ENCODE peak calls at places on chromosomes 3 and 15, in seven cellular contexts. S is neural progenitor cell; M is activated CD8-positive, alpha-beta T cell treated with anti-CD3 and anti-CD28 coated beads for 36 hours; P is suprapubic skin; Y is B cell; Z is tibial artery; J is A549. K is an unnamed sample.
A peak's percentile ranks its signal among the peaks of the same experiment; 100 is the strongest.

GRCh38 chr3:72907851-72908620 is 20.2 kb downstream of the GXYLT2 start:
- DNase-seq in P (peak; percentile 66), Y (no peak), J (peak; percentile 18), M (no peak), Z (peak; percentile 80), S (no peak), K (no peak)

GRCh38 chr3:38139191-38139590 is 730 bp downstream of the MYD88 start:
- DNase-seq in J (no peak), S (no peak), M (no peak), P (no peak), Y (no peak), Z (no peak), K (no peak)

GRCh38 chr15:70470556-70471191 is 292.7 kb downstream of the UACA start:
- DNase-seq in Y (no peak), Z (no peak), M (no peak), P (no peak), J (no peak), S (no peak), K (no peak)

GRCh38 chr3:42501321-42501680 is 1.1 kb upstream of the VIPR1 start:
- DNase-seq in S (peak; percentile 64), Y (no peak), Z (no peak), P (peak; percentile 67), J (no peak), M (peak; percentile 26), K (no peak)

GRCh38 chr15:73838795-73839565 is 34.4 kb upstream of the TBC1D21 start:
- DNase-seq in Z (peak; percentile 38), J (no peak), Y (no peak), S (no peak), P (peak; percentile 56), M (no peak), K (no peak)

GRCh38 chr3:148203263-148204010 is 494.3 kb upstream of the AGTR1 start:
- DNase-seq in Z (no peak), Y (no peak), P (no peak), S (peak; percentile 4), M (no peak), J (no peak), K (no peak)

GRCh38 chr15:75620043-75620775 is 5.3 kb downstream of the SNUPN start:
- DNase-seq in S (no peak), Z (peak; percentile 61), Y (no peak), P (peak; percentile 73), J (no peak), M (no peak), K (no peak)

GRCh38 chr3:165549665-165550064 is 287.6 kb downstream of the BCHE start:
- DNase-seq in J (no peak), M (no peak), S (peak; percentile 4), Z (no peak), Y (no peak), P (no peak), K (no peak)

GRCh38 chr3:43401171-43401570 is 114.8 kb downstream of the SNRK start:
- DNase-seq in Y (no peak), J (no peak), P (no peak), Z (no peak), M (no peak), S (no peak), K (no peak)

GRCh38 chr3:129424185-129424841 is 4.1 kb downstream of the EFCAB12 start:
- DNase-seq in J (peak; percentile 71), Z (no peak), Y (no peak), P (no peak), S (no peak), M (no peak), K (no peak)

GRCh38 chr3:15384510-15385237 is 42.7 kb downstream of the METTL6 start:
- DNase-seq in Y (peak; percentile 26), M (no peak), P (no peak), S (no peak), J (no peak), Z (no peak), K (peak; percentile 64)

GRCh38 chr3:104101736-104102135 is 1265.0 kb upstream of the ALCAM start:
- DNase-seq in P (no peak), Z (no peak), M (no peak), S (no peak), Y (no peak), J (no peak), K (no peak)

GRCh38 chr15:80107204-80107603 is 45.6 kb upstream of the FAH start:
- DNase-seq in Z (no peak), P (no peak), S (no peak), J (no peak), Y (no peak), M (no peak), K (no peak)

GRCh38 chr15:25860885-25861866 is 2.0 kb downstream of the ATP10A start:
- DNase-seq in S (no peak), Y (no peak), M (peak; percentile 64), P (no peak), J (no peak), Z (no peak), K (no peak)

GRCh38 chr3:196694202-196694638 is 17.8 kb downstream of the CEP19 start:
- DNase-seq in Y (peak; percentile 60), Z (no peak), M (peak; percentile 39), S (no peak), P (no peak), J (peak; percentile 22), K (peak; percentile 45)

GRCh38 chr15:40093224-40093842 is 15.3 kb downstream of the BMF start:
- DNase-seq in M (no peak), Z (no peak), P (no peak), J (no peak), S (no peak), Y (peak; percentile 63), K (no peak)

GRCh38 chr3:129558772-129559564 is 16.0 kb downstream of the H1-8 start:
- DNase-seq in Z (no peak), Y (no peak), J (peak; percentile 61), P (no peak), M (no peak), S (no peak), K (no peak)

GRCh38 chr3:97823081-97823480 is 1.3 kb downstream of the CRYBG3 start:
- DNase-seq in Z (no peak), S (no peak), J (no peak), P (no peak), Y (no peak), M (no peak), K (no peak)

GRCh38 chr15:68559342-68560310 is 19.2 kb upstream of the CORO2B start:
- DNase-seq in M (peak; percentile 72), P (peak; percentile 83), S (peak; percentile 94), Y (peak; percentile 85), J (peak; percentile 84), Z (peak; percentile 60), K (peak; percentile 88)

GRCh38 chr3:112293368-112294321 is at the start of gene SLC9C1:
- DNase-seq in Z (peak; percentile 27), P (no peak), S (peak; percentile 74), Y (peak; percentile 13), J (peak; percentile 73), M (peak; percentile 57), K (peak; percentile 53)

GRCh38 chr15:57881361-57881760 is 174.8 kb downstream of the POLR2M start:
- DNase-seq in Z (no peak), Y (no peak), M (no peak), S (no peak), P (no peak), J (no peak), K (no peak)

GRCh38 chr3:100209948-100210776 is 50.6 kb upstream of the TBC1D23 start:
- DNase-seq in P (no peak), J (no peak), M (no peak), Y (no peak), Z (no peak), S (no peak), K (peak; percentile 64)

DNA sequence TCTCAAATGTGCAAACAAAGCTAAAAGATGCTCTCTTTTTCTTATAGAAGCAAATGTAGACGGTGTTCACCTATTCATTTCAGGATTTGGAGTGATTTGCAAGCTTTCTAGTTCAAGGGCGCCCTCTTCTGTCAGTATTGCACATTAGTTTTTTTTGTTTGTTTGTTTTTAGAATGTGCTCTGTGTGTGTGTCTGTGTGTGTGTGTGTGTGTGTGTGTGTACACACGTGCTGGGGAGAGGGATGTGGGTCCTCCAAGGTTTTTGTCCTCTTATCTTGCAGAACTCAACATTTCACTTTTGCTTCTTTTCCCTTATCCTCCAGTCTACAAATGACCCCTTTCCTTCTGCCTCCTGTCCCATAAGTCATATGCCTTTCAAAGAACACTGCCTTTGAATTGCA is 23.5 kb downstream of the DNAH1 start:
- DNase-seq in Z (no peak), M (peak; percentile 63), Y (no peak), P (no peak), S (peak; percentile 80), J (peak; percentile 81), K (peak; percentile 70)
- TF ChIP-seq CTCF in Z (peak; percentile 79), M (peak; percentile 88), Y (peak; percentile 86), P (peak; percentile 65), S (peak; percentile 85), J (peak; percentile 81), K (peak; percentile 62)

GRCh38 chr3:171458857-171459129 is 1.4 kb downstream of the TNIK start:
- DNase-seq in Z (no peak), P (no peak), S (peak; percentile 48), Y (no peak), M (no peak), J (no peak), K (no peak)
- TF ChIP-seq CTCF in Z (no peak), P (no peak), S (no peak), Y (no peak), M (no peak), J (no peak), K (no peak)

DNA sequence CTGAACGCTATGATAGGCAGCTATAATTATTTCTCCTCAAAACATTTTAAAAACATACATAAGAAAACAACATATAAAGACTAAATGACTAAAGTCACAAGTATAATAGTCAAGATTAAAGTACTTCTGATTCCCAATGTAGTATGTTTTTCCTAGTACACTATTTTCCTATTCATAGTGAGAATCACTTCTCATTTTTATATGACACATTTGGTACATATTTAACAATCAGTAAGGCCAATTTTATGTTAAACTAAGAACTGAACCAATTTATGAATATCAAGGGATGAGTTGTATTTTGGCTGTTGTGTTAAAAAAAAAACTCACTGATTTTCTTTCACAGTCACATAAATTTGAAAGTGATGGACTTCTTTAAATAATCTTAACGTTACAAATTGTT is 79.7 kb downstream of the DENND4A start:
- DNase-seq in J (no peak), Y (no peak), S (no peak), M (no peak), Z (no peak), P (no peak), K (no peak)
- TF ChIP-seq CTCF in J (no peak), Y (no peak), S (no peak), M (no peak), Z (no peak), P (no peak), K (no peak)

DNA sequence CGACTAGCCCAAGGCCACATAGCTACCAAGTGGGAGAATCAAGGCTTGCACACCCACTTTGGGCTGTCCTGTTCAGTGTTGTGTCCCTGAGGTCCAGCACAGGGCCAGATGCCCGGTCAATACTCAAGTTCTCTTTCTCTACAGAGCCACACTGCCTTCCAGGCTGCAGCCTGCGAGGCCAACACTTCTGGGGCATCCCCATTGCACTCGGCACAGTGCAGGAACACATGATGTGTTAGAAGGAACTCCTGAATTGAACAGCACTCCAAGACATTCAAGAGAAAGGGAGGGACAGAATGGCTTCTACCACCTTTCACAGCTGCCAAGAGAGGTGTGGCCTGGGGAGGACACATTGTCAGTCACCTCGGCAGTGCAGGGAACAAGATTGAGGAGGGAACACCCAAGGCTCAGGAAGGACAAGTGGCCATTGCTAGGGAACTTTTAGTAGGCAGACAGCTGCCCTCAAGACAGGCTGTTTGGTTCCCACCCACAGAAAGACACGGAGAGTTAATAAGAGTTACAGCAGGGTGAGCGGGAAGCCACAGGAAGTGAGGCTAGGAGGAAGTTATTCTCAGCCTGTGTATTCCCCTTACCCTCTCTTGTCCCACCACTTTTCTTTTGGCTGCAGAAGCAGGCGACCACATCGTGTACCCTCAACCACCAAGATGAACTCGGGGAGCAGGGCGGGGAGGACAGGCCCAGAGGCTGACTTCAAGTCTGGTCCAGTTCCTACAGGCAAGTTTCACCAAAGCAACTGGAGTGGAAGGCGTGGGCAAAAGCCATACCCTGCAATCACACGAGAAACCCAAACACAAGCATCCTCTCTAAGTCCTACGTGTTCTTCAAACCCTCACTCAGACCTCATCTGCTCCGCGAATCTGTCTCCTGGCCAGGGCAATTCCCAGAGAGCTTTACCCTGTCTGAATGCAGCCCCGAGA is 69.4 kb downstream of the SRGAP3 start:
- DNase-seq in Y (no peak), M (peak; percentile 10), P (no peak), Z (no peak), S (no peak), J (no peak), K (peak; percentile 42)
- TF ChIP-seq CTCF in Y (no peak), M (no peak), P (no peak), Z (no peak), S (no peak), J (no peak), K (no peak)

K was measured in GM10248.